ENCODE peak calls at places on chromosome 17, in eight cellular contexts. One of them, this sample, is unnamed.

GRCh38 chr17:46194393-46195216 is 1.4 kb upstream of the KANSL1 start:
- DNase-seq in cardiac muscle cell: peak
- DNase-seq in activated CD4-positive, alpha-beta T cell treated with anti-CD3 and anti-CD28 coated beads, Interleukin-2, amount 50 U/mL, for 48 hours: peak
- DNase-seq in effector CD4-positive, alpha-beta T cell: peak
- DNase-seq in effector memory CD8-positive, alpha-beta T cell: peak
- DNase-seq in left lung: no peak
- DNase-seq in SK-N-SH: peak
- DNase-seq in activated T-helper 1 cell treated with anti-CD3 and anti-CD28 coated beads, Interleukin-2, amount 50 U/mL, for 16 hours: no peak
- DNase-seq in this sample: no peak

GRCh38 chr17:81179220-81179619 is 13.2 kb upstream of the AATK start:
- DNase-seq in cardiac muscle cell: no peak
- DNase-seq in activated CD4-positive, alpha-beta T cell treated with anti-CD3 and anti-CD28 coated beads, Interleukin-2, amount 50 U/mL, for 48 hours: no peak
- DNase-seq in effector CD4-positive, alpha-beta T cell: no peak
- DNase-seq in effector memory CD8-positive, alpha-beta T cell: no peak
- DNase-seq in left lung: no peak
- DNase-seq in SK-N-SH: no peak
- DNase-seq in activated T-helper 1 cell treated with anti-CD3 and anti-CD28 coated beads, Interleukin-2, amount 50 U/mL, for 16 hours: no peak
- DNase-seq in this sample: no peak

GRCh38 chr17:13480877-13481276 is 120.9 kb downstream of the HS3ST3A1 start:
- DNase-seq in cardiac muscle cell: no peak
- DNase-seq in activated CD4-positive, alpha-beta T cell treated with anti-CD3 and anti-CD28 coated beads, Interleukin-2, amount 50 U/mL, for 48 hours: no peak
- DNase-seq in effector CD4-positive, alpha-beta T cell: no peak
- DNase-seq in effector memory CD8-positive, alpha-beta T cell: no peak
- DNase-seq in left lung: no peak
- DNase-seq in SK-N-SH: no peak
- DNase-seq in activated T-helper 1 cell treated with anti-CD3 and anti-CD28 coated beads, Interleukin-2, amount 50 U/mL, for 16 hours: no peak
- DNase-seq in this sample: no peak

GRCh38 chr17:12256380-12256995 is 235.8 kb downstream of the MAP2K4 start:
- DNase-seq in cardiac muscle cell: peak
- DNase-seq in activated CD4-positive, alpha-beta T cell treated with anti-CD3 and anti-CD28 coated beads, Interleukin-2, amount 50 U/mL, for 48 hours: peak
- DNase-seq in effector CD4-positive, alpha-beta T cell: no peak
- DNase-seq in effector memory CD8-positive, alpha-beta T cell: no peak
- DNase-seq in left lung: no peak
- DNase-seq in SK-N-SH: peak
- DNase-seq in activated T-helper 1 cell treated with anti-CD3 and anti-CD28 coated beads, Interleukin-2, amount 50 U/mL, for 16 hours: no peak
- DNase-seq in this sample: peak

GRCh38 chr17:42845918-42846593 is 1.7 kb downstream of the AOC2 start:
- DNase-seq in cardiac muscle cell: no peak
- DNase-seq in activated CD4-positive, alpha-beta T cell treated with anti-CD3 and anti-CD28 coated beads, Interleukin-2, amount 50 U/mL, for 48 hours: peak
- DNase-seq in effector CD4-positive, alpha-beta T cell: no peak
- DNase-seq in effector memory CD8-positive, alpha-beta T cell: no peak
- DNase-seq in left lung: no peak
- DNase-seq in SK-N-SH: no peak
- DNase-seq in activated T-helper 1 cell treated with anti-CD3 and anti-CD28 coated beads, Interleukin-2, amount 50 U/mL, for 16 hours: no peak
- DNase-seq in this sample: no peak

GRCh38 chr17:20010099-20010863 is 1.1 kb downstream of the SPECC1 start:
- DNase-seq in cardiac muscle cell: peak
- DNase-seq in activated CD4-positive, alpha-beta T cell treated with anti-CD3 and anti-CD28 coated beads, Interleukin-2, amount 50 U/mL, for 48 hours: peak
- DNase-seq in effector CD4-positive, alpha-beta T cell: no peak
- DNase-seq in effector memory CD8-positive, alpha-beta T cell: no peak
- DNase-seq in left lung: no peak
- DNase-seq in SK-N-SH: peak
- DNase-seq in activated T-helper 1 cell treated with anti-CD3 and anti-CD28 coated beads, Interleukin-2, amount 50 U/mL, for 16 hours: no peak
- DNase-seq in this sample: peak

GRCh38 chr17:77155125-77155524 is 14.4 kb downstream of the SEC14L1 start:
- DNase-seq in cardiac muscle cell: no peak
- DNase-seq in activated CD4-positive, alpha-beta T cell treated with anti-CD3 and anti-CD28 coated beads, Interleukin-2, amount 50 U/mL, for 48 hours: no peak
- DNase-seq in effector CD4-positive, alpha-beta T cell: no peak
- DNase-seq in effector memory CD8-positive, alpha-beta T cell: no peak
- DNase-seq in left lung: no peak
- DNase-seq in SK-N-SH: no peak
- DNase-seq in activated T-helper 1 cell treated with anti-CD3 and anti-CD28 coated beads, Interleukin-2, amount 50 U/mL, for 16 hours: no peak
- DNase-seq in this sample: no peak

GRCh38 chr17:38429476-38430100 is 1.3 kb downstream of the ARHGAP23 start:
- DNase-seq in cardiac muscle cell: no peak
- DNase-seq in activated CD4-positive, alpha-beta T cell treated with anti-CD3 and anti-CD28 coated beads, Interleukin-2, amount 50 U/mL, for 48 hours: no peak
- DNase-seq in effector CD4-positive, alpha-beta T cell: no peak
- DNase-seq in effector memory CD8-positive, alpha-beta T cell: no peak
- DNase-seq in left lung: no peak
- DNase-seq in SK-N-SH: no peak
- DNase-seq in activated T-helper 1 cell treated with anti-CD3 and anti-CD28 coated beads, Interleukin-2, amount 50 U/mL, for 16 hours: no peak
- DNase-seq in this sample: no peak

GRCh38 chr17:57615836-57616235 is 129.3 kb downstream of the CCDC182 start:
- DNase-seq in cardiac muscle cell: peak
- DNase-seq in activated CD4-positive, alpha-beta T cell treated with anti-CD3 and anti-CD28 coated beads, Interleukin-2, amount 50 U/mL, for 48 hours: no peak
- DNase-seq in effector CD4-positive, alpha-beta T cell: no peak
- DNase-seq in effector memory CD8-positive, alpha-beta T cell: no peak
- DNase-seq in left lung: no peak
- DNase-seq in SK-N-SH: no peak
- DNase-seq in activated T-helper 1 cell treated with anti-CD3 and anti-CD28 coated beads, Interleukin-2, amount 50 U/mL, for 16 hours: no peak
- DNase-seq in this sample: no peak

GRCh38 chr17:33871720-33872535 is 383.2 kb upstream of the CCL2 start:
- DNase-seq in cardiac muscle cell: no peak
- DNase-seq in activated CD4-positive, alpha-beta T cell treated with anti-CD3 and anti-CD28 coated beads, Interleukin-2, amount 50 U/mL, for 48 hours: no peak
- DNase-seq in effector CD4-positive, alpha-beta T cell: no peak
- DNase-seq in effector memory CD8-positive, alpha-beta T cell: no peak
- DNase-seq in left lung: no peak
- DNase-seq in SK-N-SH: no peak
- DNase-seq in activated T-helper 1 cell treated with anti-CD3 and anti-CD28 coated beads, Interleukin-2, amount 50 U/mL, for 16 hours: no peak
- DNase-seq in this sample: no peak

GRCh38 chr17:77579717-77580116 is 378.8 kb upstream of the TNRC6C start:
- DNase-seq in cardiac muscle cell: no peak
- DNase-seq in activated CD4-positive, alpha-beta T cell treated with anti-CD3 and anti-CD28 coated beads, Interleukin-2, amount 50 U/mL, for 48 hours: no peak
- DNase-seq in effector CD4-positive, alpha-beta T cell: no peak
- DNase-seq in effector memory CD8-positive, alpha-beta T cell: no peak
- DNase-seq in left lung: no peak
- DNase-seq in SK-N-SH: no peak
- DNase-seq in activated T-helper 1 cell treated with anti-CD3 and anti-CD28 coated beads, Interleukin-2, amount 50 U/mL, for 16 hours: no peak
- DNase-seq in this sample: no peak

GRCh38 chr17:58667934-58668597 is 23.8 kb downstream of the TEX14 start:
- DNase-seq in cardiac muscle cell: no peak
- DNase-seq in activated CD4-positive, alpha-beta T cell treated with anti-CD3 and anti-CD28 coated beads, Interleukin-2, amount 50 U/mL, for 48 hours: no peak
- DNase-seq in effector CD4-positive, alpha-beta T cell: no peak
- DNase-seq in effector memory CD8-positive, alpha-beta T cell: no peak
- DNase-seq in left lung: no peak
- DNase-seq in SK-N-SH: no peak
- DNase-seq in activated T-helper 1 cell treated with anti-CD3 and anti-CD28 coated beads, Interleukin-2, amount 50 U/mL, for 16 hours: no peak
- DNase-seq in this sample: no peak

GRCh38 chr17:49676276-49676868 is 1.5 kb downstream of the SPOP start:
- DNase-seq in cardiac muscle cell: no peak
- DNase-seq in activated CD4-positive, alpha-beta T cell treated with anti-CD3 and anti-CD28 coated beads, Interleukin-2, amount 50 U/mL, for 48 hours: no peak
- DNase-seq in effector CD4-positive, alpha-beta T cell: peak
- DNase-seq in effector memory CD8-positive, alpha-beta T cell: peak
- DNase-seq in left lung: no peak
- DNase-seq in SK-N-SH: no peak
- DNase-seq in activated T-helper 1 cell treated with anti-CD3 and anti-CD28 coated beads, Interleukin-2, amount 50 U/mL, for 16 hours: no peak
- DNase-seq in this sample: no peak

GRCh38 chr17:43389022-43389947 is 9.5 kb upstream of the ARL4D start:
- DNase-seq in cardiac muscle cell: peak
- DNase-seq in activated CD4-positive, alpha-beta T cell treated with anti-CD3 and anti-CD28 coated beads, Interleukin-2, amount 50 U/mL, for 48 hours: peak
- DNase-seq in effector CD4-positive, alpha-beta T cell: peak
- DNase-seq in effector memory CD8-positive, alpha-beta T cell: peak
- DNase-seq in left lung: peak
- DNase-seq in SK-N-SH: peak
- DNase-seq in activated T-helper 1 cell treated with anti-CD3 and anti-CD28 coated beads, Interleukin-2, amount 50 U/mL, for 16 hours: peak
- DNase-seq in this sample: peak

GRCh38 chr17:72406501-72406900 is 285.7 kb downstream of the SOX9 start:
- DNase-seq in cardiac muscle cell: no peak
- DNase-seq in activated CD4-positive, alpha-beta T cell treated with anti-CD3 and anti-CD28 coated beads, Interleukin-2, amount 50 U/mL, for 48 hours: no peak
- DNase-seq in effector CD4-positive, alpha-beta T cell: no peak
- DNase-seq in effector memory CD8-positive, alpha-beta T cell: no peak
- DNase-seq in left lung: no peak
- DNase-seq in SK-N-SH: no peak
- DNase-seq in activated T-helper 1 cell treated with anti-CD3 and anti-CD28 coated beads, Interleukin-2, amount 50 U/mL, for 16 hours: no peak
- DNase-seq in this sample: no peak

GRCh38 chr17:44628234-44629188 is 27.8 kb upstream of the MEIOC start:
- DNase-seq in cardiac muscle cell: peak
- DNase-seq in activated CD4-positive, alpha-beta T cell treated with anti-CD3 and anti-CD28 coated beads, Interleukin-2, amount 50 U/mL, for 48 hours: no peak
- DNase-seq in effector CD4-positive, alpha-beta T cell: no peak
- DNase-seq in effector memory CD8-positive, alpha-beta T cell: no peak
- DNase-seq in left lung: no peak
- DNase-seq in SK-N-SH: no peak
- DNase-seq in activated T-helper 1 cell treated with anti-CD3 and anti-CD28 coated beads, Interleukin-2, amount 50 U/mL, for 16 hours: no peak
- DNase-seq in this sample: no peak

This sample was measured in NCI-H460.